ENCODE peak calls at places on chromosome 7, in eight cellular contexts. B is neural progenitor cell, W is transverse colon, Z is cardiac fibroblast, Q is fibroblast of villous mesenchyme, E is HFF-Myc, Y is suprapubic skin, M is fibroblast of mammary gland. C is an unnamed sample.

GRCh38 chr7:44212581-44213184 is 11.9 kb downstream of the YKT6 start:
- DNase-seq in B (no peak), W (no peak), Z (no peak), Q (no peak), E (no peak), Y (peak), M (no peak), C (no peak)

GRCh38 chr7:139588632-139589031 is 65.1 kb downstream of the CLEC2L start:
- DNase-seq in B (peak), W (no peak), Z (peak), Q (peak), E (no peak), Y (no peak), M (peak), C (peak)

GRCh38 chr7:29063231-29063630 is 83.1 kb downstream of the CPVL start:
- DNase-seq in B (no peak), W (no peak), Z (peak), Q (no peak), E (no peak), Y (no peak), M (peak), C (no peak)

GRCh38 chr7:44311561-44312495 is 13.6 kb downstream of the CAMK2B start:
- DNase-seq in B (no peak), W (no peak), Z (no peak), Q (no peak), E (no peak), Y (no peak), M (no peak), C (no peak)

GRCh38 chr7:148144827-148145226 is 445.7 kb upstream of the C7orf33 start:
- DNase-seq in B (no peak), W (no peak), Z (no peak), Q (no peak), E (no peak), Y (no peak), M (no peak), C (no peak)

GRCh38 chr7:150379590-150380379 is 655 bp downstream of the ZNF775 start:
- DNase-seq in B (peak), W (no peak), Z (no peak), Q (no peak), E (no peak), Y (no peak), M (no peak), C (no peak)

GRCh38 chr7:135074096-135074495 is 73.8 kb upstream of the TMEM140 start:
- DNase-seq in B (no peak), W (no peak), Z (no peak), Q (no peak), E (no peak), Y (no peak), M (no peak), C (no peak)

GRCh38 chr7:148944935-148945934 is 61.1 kb upstream of the EZH2 start:
- DNase-seq in B (no peak), W (no peak), Z (peak), Q (peak), E (no peak), Y (no peak), M (peak), C (no peak)

GRCh38 chr7:99254390-99254789 is 18.2 kb upstream of the MYH16 start:
- DNase-seq in B (no peak), W (no peak), Z (no peak), Q (no peak), E (no peak), Y (no peak), M (no peak), C (no peak)

GRCh38 chr7:110940756-110941155 is 150.2 kb upstream of the LRRN3 start:
- DNase-seq in B (no peak), W (no peak), Z (no peak), Q (no peak), E (no peak), Y (no peak), M (no peak), C (no peak)

GRCh38 chr7:3140834-3141233 is 97.2 kb upstream of the CARD11 start:
- DNase-seq in B (no peak), W (no peak), Z (no peak), Q (no peak), E (no peak), Y (no peak), M (no peak), C (no peak)

GRCh38 chr7:3138992-3139391 is 95.3 kb upstream of the CARD11 start:
- DNase-seq in B (no peak), W (no peak), Z (no peak), Q (no peak), E (no peak), Y (no peak), M (peak), C (no peak)

GRCh38 chr7:3138206-3138605 is 94.5 kb upstream of the CARD11 start:
- DNase-seq in B (no peak), W (no peak), Z (no peak), Q (no peak), E (no peak), Y (no peak), M (no peak), C (no peak)

DNA sequence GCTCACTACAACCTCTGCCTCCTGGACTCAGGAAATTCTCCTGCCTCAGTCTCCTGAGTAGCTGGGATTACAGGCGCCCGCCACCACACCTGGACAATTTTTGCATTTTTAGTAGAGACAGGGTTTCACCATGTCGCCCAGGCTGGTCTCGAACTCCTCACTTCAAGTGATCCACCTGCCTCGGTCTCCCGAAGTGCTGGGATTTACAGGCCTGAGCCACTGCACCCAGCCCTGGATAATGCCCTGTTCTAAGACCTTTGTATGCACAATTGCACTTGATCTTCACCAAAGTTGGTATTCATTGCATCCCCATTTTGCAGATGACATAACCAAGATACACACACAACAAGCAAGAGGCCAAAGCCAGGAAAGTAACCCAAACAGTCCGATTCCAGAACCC is 97.7 kb upstream of the CARD11 start:
- DNase-seq in B (no peak), W (no peak), Z (no peak), Q (no peak), E (no peak), Y (no peak), M (no peak), C (no peak)
- TF ChIP-seq CTCF in B (no peak), W (no peak), Z (no peak), Q (no peak), E (no peak), Y (no peak), M (no peak), C (no peak)

GRCh38 chr7:55017841-55018240 is 976 bp upstream of the EGFR start:
- DNase-seq in B (no peak), W (no peak), Z (no peak), Q (no peak), E (no peak), Y (no peak), M (no peak), C (no peak)
- H3K4me3 ChIP-seq in B (peak), W (no peak), Z (no peak), Q (no peak), E (no peak), Y (peak), M (no peak), C (no peak)

DNA sequence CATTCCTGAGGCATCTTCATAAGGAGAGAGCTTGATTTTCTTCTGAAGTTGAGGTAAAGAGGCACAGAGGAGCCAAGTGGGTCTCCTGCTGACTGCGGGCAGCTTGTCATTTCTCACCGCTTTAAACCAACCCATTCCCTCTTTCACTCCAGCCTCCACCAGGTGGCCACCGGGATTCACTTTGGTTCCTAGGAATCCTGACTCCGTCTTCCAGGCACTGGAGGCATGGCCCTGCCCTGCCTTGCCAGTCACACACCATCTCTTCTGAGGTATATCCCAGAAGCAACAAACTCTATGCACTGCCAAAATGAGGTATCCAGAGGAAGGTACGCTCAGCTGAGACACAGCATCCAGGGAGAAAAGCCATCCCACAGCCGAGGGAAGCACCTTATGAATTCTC is 280.8 kb downstream of the TNS3 start:
- DNase-seq in B (peak), W (no peak), Z (no peak), Q (no peak), E (no peak), Y (no peak), M (no peak), C (no peak)
- TF ChIP-seq CTCF in B (peak), W (no peak), Z (no peak), Q (peak), E (no peak), Y (no peak), M (no peak), C (no peak)

GRCh38 chr7:90347759-90348158 is 1.2 kb downstream of the GTPBP10 start:
- DNase-seq in B (no peak), W (no peak), Z (no peak), Q (no peak), E (no peak), Y (no peak), M (no peak), C (no peak)
- H3K4me3 ChIP-seq in B (peak), W (no peak), Z (no peak), Q (no peak), E (peak), Y (peak), M (no peak), C (no peak)

DNA sequence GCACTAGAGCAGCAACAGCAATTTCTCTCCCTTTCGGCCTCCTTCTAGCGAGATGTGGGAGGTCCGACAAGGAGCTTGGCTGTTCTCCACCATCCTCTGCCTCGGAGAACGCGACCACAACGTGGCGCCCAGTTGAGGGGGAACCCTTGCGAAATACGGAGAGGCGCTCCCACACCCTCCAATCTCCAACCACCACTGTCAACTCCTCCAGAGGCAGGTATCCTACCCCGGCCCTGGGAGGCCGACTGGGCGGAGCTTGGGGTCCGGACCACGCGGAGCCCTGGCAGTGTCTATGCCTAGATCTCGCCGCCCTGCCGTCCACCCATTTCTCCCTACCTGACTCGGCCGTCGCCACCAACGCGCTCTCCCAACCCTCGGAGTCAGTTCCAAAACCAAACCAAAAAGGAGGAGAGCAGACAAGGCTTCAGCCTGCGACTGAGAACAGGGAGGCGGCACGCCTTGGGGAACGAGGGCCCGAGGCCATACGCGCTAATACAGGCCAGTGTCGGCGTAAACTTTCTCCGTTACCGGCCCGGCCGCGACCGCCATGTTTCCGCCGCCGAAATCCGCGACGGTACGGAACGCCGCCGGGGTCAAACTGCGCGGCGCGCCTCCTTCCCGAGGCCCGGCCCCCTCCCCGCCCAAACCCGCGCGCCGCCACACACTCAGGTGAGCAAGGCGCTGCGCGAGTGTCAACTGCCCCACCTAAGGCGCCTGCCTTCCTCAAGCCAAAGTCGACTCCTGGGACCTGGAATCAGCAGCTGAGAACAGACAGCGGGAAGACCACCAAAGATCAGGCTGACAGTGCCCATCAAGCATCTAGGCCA is at the start of gene TMEM168:
- DNase-seq in B (peak), W (peak), Z (peak), Q (peak), E (peak), Y (peak), M (peak), C (peak)
- TF ChIP-seq CTCF in B (no peak), W (no peak), Z (no peak), Q (no peak), E (no peak), Y (no peak), M (no peak), C (no peak)

DNA sequence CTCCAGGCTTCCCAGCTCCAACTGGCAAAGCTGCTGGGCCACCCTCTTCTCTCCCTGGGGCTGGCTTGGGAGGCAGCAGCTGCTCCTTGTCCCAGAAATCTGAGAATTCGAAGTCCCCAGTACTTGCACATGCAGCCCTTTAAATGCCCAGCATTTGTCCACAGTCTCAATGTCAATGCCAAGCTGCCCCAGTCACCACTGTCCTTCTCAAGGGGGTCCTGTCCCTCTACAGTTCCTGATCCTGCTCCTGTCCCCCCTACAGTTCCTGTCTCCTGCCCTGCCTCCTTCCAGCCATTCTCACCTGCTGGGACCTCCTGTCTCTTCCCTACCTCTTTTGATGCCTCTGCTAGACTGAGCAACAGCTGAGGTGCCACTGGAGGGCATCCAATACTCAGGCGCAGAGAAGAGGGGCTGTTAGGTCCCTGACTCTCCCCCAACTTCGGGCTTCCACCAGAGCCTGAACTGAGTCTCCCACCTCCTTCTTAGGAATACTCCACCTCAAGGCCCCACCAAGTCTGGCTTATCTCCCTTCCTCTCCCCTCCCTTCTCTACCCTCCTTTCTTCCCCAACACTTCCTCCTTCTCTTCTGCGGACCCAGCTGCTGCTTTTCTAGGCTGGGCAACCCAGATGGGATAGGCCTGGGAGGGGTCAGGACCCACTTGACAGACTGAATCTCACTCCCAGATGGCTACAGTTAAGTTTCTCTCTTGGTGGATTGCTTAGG is 4.7 kb upstream of the HOXA11 start:
- DNase-seq in B (no peak), W (peak), Z (no peak), Q (peak), E (no peak), Y (peak), M (no peak), C (no peak)
- H3K4me3 ChIP-seq in B (no peak), W (peak), Z (no peak), Q (peak), E (peak), Y (no peak), M (no peak), C (peak)

GRCh38 chr7:137998250-137998649 is 3.6 kb downstream of the CREB3L2 start:
- DNase-seq in B (no peak), W (no peak), Z (no peak), Q (peak), E (no peak), Y (no peak), M (no peak), C (no peak)

GRCh38 chr7:138002096-138002827 is 376 bp upstream of the CREB3L2 start:
- DNase-seq in B (peak), W (peak), Z (peak), Q (peak), E (peak), Y (peak), M (peak), C (peak)

GRCh38 chr7:138001529-138002095 is at the start of gene CREB3L2:
- DNase-seq in B (peak), W (peak), Z (peak), Q (peak), E (no peak), Y (peak), M (peak), C (no peak)

GRCh38 chr7:137999496-138000080 is 2.3 kb downstream of the CREB3L2 start:
- DNase-seq in B (no peak), W (no peak), Z (no peak), Q (peak), E (no peak), Y (no peak), M (peak), C (no peak)

DNA sequence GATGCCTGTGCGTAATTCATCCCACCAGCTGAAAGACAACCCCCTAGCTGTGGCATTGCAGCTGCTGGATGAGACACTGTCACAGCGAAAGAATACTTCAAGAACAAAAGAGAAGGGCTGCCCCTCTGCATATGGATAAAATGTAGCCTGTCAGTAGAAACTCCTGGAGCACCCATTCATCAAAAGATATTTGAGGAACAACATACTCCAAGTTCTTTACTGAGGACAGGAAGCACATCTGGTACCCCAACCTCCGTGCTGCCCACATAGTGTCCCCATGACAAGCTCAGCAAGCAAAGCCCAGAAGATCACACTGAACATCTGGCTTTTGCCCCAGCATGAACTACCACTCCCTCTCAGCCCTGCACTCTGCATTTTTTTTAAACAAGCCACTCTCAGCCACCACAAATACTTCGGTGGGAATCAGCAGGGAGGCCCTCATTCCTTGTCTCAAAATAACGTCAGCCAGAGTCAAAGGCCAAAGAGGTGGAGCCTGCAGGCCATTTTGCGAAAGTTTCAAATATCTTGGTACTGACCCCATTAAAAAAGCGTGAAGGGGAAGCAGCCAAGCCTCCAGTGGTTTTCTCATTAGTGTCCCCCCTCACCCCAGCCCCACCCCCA is 1.7 kb downstream of the CREB3L2 start:
- DNase-seq in B (peak), W (peak), Z (peak), Q (peak), E (peak), Y (peak), M (peak), C (no peak)
- TF ChIP-seq CTCF in B (no peak), W (no peak), Z (no peak), Q (peak), E (no peak), Y (no peak), M (no peak), C (no peak)